ENCODE peak calls at places on chromosomes 11 and 22, in nine cellular contexts. Y is EL; H is SHP77 treated with DMSO at 0.1 percent for 48 hours; W is activated T-helper 9 cell treated with anti-CD3 and anti-CD28 coated beads, Interleukin-2, amount 50 U/mL, for 16 hours; P is OCI-LY7; E is stimulated activated CD4-positive, alpha-beta T cell treated with anti-CD3 and anti-CD28 coated beads, Interleukin-1b, Interleukin-23, amount 100 ng/mL, for 24 hours; A is left lobe of liver; G is uterus; K is NCI-H460. O is an unnamed sample.

GRCh38 chr11:65421204-65422103 is 1.1 kb upstream of the NEAT1 start:
- DNase-seq in Y (peak; percentile 98), H (peak; percentile 88), W (peak; percentile 84), P (peak; percentile 78), E (peak; percentile 81), A (peak; percentile 97), G (peak; percentile 97), K (peak; percentile 94), O (peak; percentile 56)

GRCh38 chr11:46413755-46414465 is 22.3 kb upstream of the CHRM4 start:
- DNase-seq in Y (peak; percentile 19), H (no peak), W (no peak), P (no peak), E (no peak), A (no peak), G (no peak), K (no peak), O (no peak)

GRCh38 chr11:12361650-12362049 is 15.7 kb upstream of the PARVA start:
- DNase-seq in Y (no peak), H (no peak), W (no peak), P (no peak), E (no peak), A (no peak), G (no peak), K (no peak), O (no peak)

GRCh38 chr11:610146-610801 is 5.5 kb downstream of the IRF7 start:
- DNase-seq in Y (no peak), H (no peak), W (no peak), P (no peak), E (no peak), A (no peak), G (no peak), K (no peak), O (no peak)

GRCh38 chr22:20080776-20081654 is 974 bp downstream of the DGCR8 start:
- DNase-seq in Y (peak; percentile 81), H (no peak), W (no peak), P (peak; percentile 33), E (no peak), A (no peak), G (no peak), K (no peak), O (peak; percentile 17)

GRCh38 chr11:72869845-72870244 is 55.6 kb downstream of the ATG16L2 start:
- DNase-seq in Y (no peak), H (no peak), W (no peak), P (no peak), E (no peak), A (no peak), G (no peak), K (no peak), O (no peak)

GRCh38 chr11:80350541-80350940 is 909.7 kb upstream of the TENM4 start:
- DNase-seq in Y (no peak), H (no peak), W (no peak), P (no peak), E (no peak), A (no peak), G (no peak), K (no peak), O (no peak)

GRCh38 chr11:35288817-35289541 is 130.4 kb downstream of the SLC1A2 start:
- DNase-seq in Y (peak; percentile 89), H (no peak), W (no peak), P (no peak), E (no peak), A (no peak), G (no peak), K (no peak), O (no peak)

GRCh38 chr22:41361716-41362310 is 19.9 kb upstream of the TEF start:
- DNase-seq in Y (peak; percentile 33), H (no peak), W (no peak), P (no peak), E (no peak), A (no peak), G (no peak), K (no peak), O (peak; percentile 20)

GRCh38 chr22:26479043-26479791 is 4.4 kb downstream of the HPS4 start:
- DNase-seq in Y (no peak), H (peak; percentile 19), W (no peak), P (peak; percentile 83), E (no peak), A (no peak), G (no peak), K (no peak), O (no peak)

GRCh38 chr11:41309716-41310115 is 149.7 kb downstream of the LRRC4C start:
- DNase-seq in Y (no peak), H (no peak), W (no peak), P (peak; percentile 29), E (no peak), A (no peak), G (no peak), K (no peak), O (no peak)

GRCh38 chr22:23744001-23744400 is 6.9 kb downstream of the ZNF70 start:
- DNase-seq in Y (no peak), H (no peak), W (no peak), P (no peak), E (no peak), A (no peak), G (no peak), K (no peak), O (no peak)

GRCh38 chr11:100098560-100098959 is 588.5 kb upstream of the ARHGAP42 start:
- DNase-seq in Y (no peak), H (no peak), W (no peak), P (no peak), E (no peak), A (no peak), G (no peak), K (no peak), O (peak; percentile 0)

O was measured in cardiac muscle cell.